ENCODE peak calls at places on chromosome 4, in five cellular contexts. One of them, this sample, is unnamed.

GRCh38 chr4:3412257-3413020 is 29.3 kb upstream of the HGFAC start:
- DNase-seq in retina: no peak
- DNase-seq in hippocampal formation: no peak
- DNase-seq in NCI-H187 treated with DMSO at 0.1 percent for 48 hours: no peak
- DNase-seq in GM13977: no peak
- DNase-seq in this sample: no peak

GRCh38 chr4:17780461-17781071 is 855 bp downstream of the FAM184B start:
- DNase-seq in NCI-H187 treated with DMSO at 0.1 percent for 48 hours: no peak
- DNase-seq in hippocampal formation: no peak
- DNase-seq in GM13977: no peak
- DNase-seq in retina: no peak
- DNase-seq in this sample: no peak

GRCh38 chr4:53895137-53895536 is 169.3 kb downstream of the CHIC2 start:
- DNase-seq in NCI-H187 treated with DMSO at 0.1 percent for 48 hours: no peak
- DNase-seq in hippocampal formation: no peak
- DNase-seq in retina: no peak
- DNase-seq in GM13977: no peak
- DNase-seq in this sample: no peak

GRCh38 chr4:117400039-117400835 is 314.9 kb upstream of the TRAM1L1 start:
- DNase-seq in GM13977: no peak
- DNase-seq in hippocampal formation: no peak
- DNase-seq in NCI-H187 treated with DMSO at 0.1 percent for 48 hours: no peak
- DNase-seq in retina: no peak
- DNase-seq in this sample: no peak

GRCh38 chr4:85416094-85416493 is 58.9 kb upstream of the ARHGAP24 start:
- DNase-seq in retina: no peak
- DNase-seq in hippocampal formation: no peak
- DNase-seq in NCI-H187 treated with DMSO at 0.1 percent for 48 hours: no peak
- DNase-seq in GM13977: no peak
- DNase-seq in this sample: no peak

GRCh38 chr4:48970471-48970921 is 15.6 kb upstream of the CWH43 start:
- DNase-seq in retina: no peak
- DNase-seq in hippocampal formation: no peak
- DNase-seq in NCI-H187 treated with DMSO at 0.1 percent for 48 hours: no peak
- DNase-seq in GM13977: no peak
- DNase-seq in this sample: no peak

GRCh38 chr4:113355550-113356371 is 306.3 kb downstream of the ANK2 start:
- DNase-seq in GM13977: peak
- DNase-seq in NCI-H187 treated with DMSO at 0.1 percent for 48 hours: no peak
- DNase-seq in hippocampal formation: no peak
- DNase-seq in retina: no peak
- DNase-seq in this sample: no peak

GRCh38 chr4:126916626-126917140 is 716.1 kb upstream of the INTU start:
- DNase-seq in NCI-H187 treated with DMSO at 0.1 percent for 48 hours: no peak
- DNase-seq in hippocampal formation: peak
- DNase-seq in GM13977: no peak
- DNase-seq in retina: no peak
- DNase-seq in this sample: no peak

GRCh38 chr4:62661821-62662220 is 1461.7 kb downstream of the ADGRL3 start:
- DNase-seq in retina: no peak
- DNase-seq in GM13977: no peak
- DNase-seq in hippocampal formation: no peak
- DNase-seq in NCI-H187 treated with DMSO at 0.1 percent for 48 hours: no peak
- DNase-seq in this sample: no peak